ENCODE peak calls at places on chromosome 5, in eight cellular contexts. W is mesenteric fat pad; U is lung microvascular endothelial cell; G is GM12892; T is C1 segment of cervical spinal cord; L is EL; E is COR-L47; K is activated T-helper 9 cell treated with anti-CD3 and anti-CD28 coated beads, Interleukin-2, amount 50 U/mL, for 16 hours. D is an unnamed sample.

GRCh38 chr5:106875591-106876297 is 795.0 kb downstream of the EFNA5 start:
- DNase-seq in W (no peak), U (peak; percentile 33), G (no peak), T (no peak), L (no peak), E (no peak), K (no peak), D (no peak)

GRCh38 chr5:7897014-7897600 is 28.2 kb downstream of the MTRR start:
- DNase-seq in W (no peak), U (peak; percentile 34), G (no peak), T (no peak), L (peak; percentile 72), E (no peak), K (peak; percentile 15), D (no peak)

GRCh38 chr5:56561-57290 is 35.2 kb upstream of the PLEKHG4B start:
- DNase-seq in W (no peak), U (peak; percentile 49), G (no peak), T (no peak), L (peak; percentile 43), E (no peak), K (no peak), D (no peak)

GRCh38 chr5:176812269-176813259 is 2.2 kb downstream of the UNC5A start:
- DNase-seq in W (no peak), U (peak; percentile 30), G (no peak), T (peak; percentile 57), L (peak; percentile 45), E (peak; percentile 39), K (no peak), D (no peak)

GRCh38 chr5:120258123-120258522 is 206.0 kb upstream of the PRR16 start:
- DNase-seq in W (no peak), U (no peak), G (no peak), T (no peak), L (no peak), E (no peak), K (no peak), D (no peak)

GRCh38 chr5:10648806-10649517 is 85.1 kb downstream of the ANKRD33B start:
- DNase-seq in W (peak; percentile 86), U (no peak), G (no peak), T (no peak), L (no peak), E (no peak), K (no peak), D (no peak)

GRCh38 chr5:17374973-17375844 is 122.8 kb upstream of the TAF11L2 start:
- DNase-seq in W (no peak), U (peak; percentile 11), G (no peak), T (no peak), L (peak; percentile 22), E (no peak), K (no peak), D (no peak)

GRCh38 chr5:23223846-23224245 is 283.6 kb upstream of the PRDM9 start:
- DNase-seq in W (no peak), U (no peak), G (no peak), T (no peak), L (no peak), E (no peak), K (no peak), D (no peak)

GRCh38 chr5:79576606-79577289 is 35.5 kb upstream of the TENT2 start:
- DNase-seq in W (no peak), U (no peak), G (no peak), T (no peak), L (no peak), E (no peak), K (no peak), D (no peak)

GRCh38 chr5:73985145-73985544 is 359.1 kb downstream of the ARHGEF28 start:
- DNase-seq in W (no peak), U (peak; percentile 19), G (no peak), T (no peak), L (peak; percentile 25), E (peak; percentile 66), K (no peak), D (no peak)

GRCh38 chr5:100188778-100189177 is 346.4 kb upstream of the FAM174A start:
- DNase-seq in W (no peak), U (no peak), G (no peak), T (no peak), L (no peak), E (no peak), K (no peak), D (no peak)

GRCh38 chr5:100776244-100776643 is 126.8 kb downstream of the ST8SIA4 start:
- DNase-seq in W (no peak), U (no peak), G (no peak), T (no peak), L (peak; percentile 19), E (no peak), K (no peak), D (no peak)

GRCh38 chr5:124394700-124395099 is 351.7 kb downstream of the ZNF608 start:
- DNase-seq in W (no peak), U (no peak), G (no peak), T (no peak), L (no peak), E (no peak), K (no peak), D (no peak)

GRCh38 chr5:57175586-57175985 is 1.7 kb downstream of the GPBP1 start:
- DNase-seq in W (no peak), U (no peak), G (no peak), T (peak; percentile 7), L (peak; percentile 30), E (no peak), K (peak; percentile 24), D (no peak)

GRCh38 chr5:176853151-176853793 is 42.9 kb downstream of the UNC5A start:
- DNase-seq in W (no peak), U (no peak), G (no peak), T (no peak), L (no peak), E (no peak), K (no peak), D (no peak)

GRCh38 chr5:64952961-64953360 is 184.2 kb downstream of the CWC27 start:
- DNase-seq in W (no peak), U (no peak), G (no peak), T (no peak), L (no peak), E (no peak), K (no peak), D (no peak)